ENCODE peak calls at places on chromosomes 13 and 19, in six cellular contexts. I, W, N, S, T and O are unnamed samples.

GRCh38 chr19:4676955-4677731 is 7.0 kb upstream of the MYDGF start:
- DNase-seq in I (peak), W (no peak), N (peak), S (peak), T (peak), O (no peak)

GRCh38 chr19:11769995-11770394 is 3.2 kb downstream of the ZNF441 start:
- DNase-seq in I (no peak), W (no peak), N (no peak), S (no peak), T (no peak), O (no peak)

GRCh38 chr13:23372264-23372905 is 61.1 kb downstream of the SACS start:
- DNase-seq in I (peak), W (no peak), N (no peak), S (no peak), T (no peak), O (no peak)

GRCh38 chr13:113904411-113904810 is 40.5 kb upstream of the GAS6 start:
- DNase-seq in I (peak), W (no peak), N (peak), S (peak), T (no peak), O (no peak)

GRCh38 chr19:49110567-49110966 is 3.6 kb upstream of the LIN7B start:
- DNase-seq in I (peak), W (no peak), N (no peak), S (no peak), T (no peak), O (no peak)

GRCh38 chr19:17348700-17349099 is 11.3 kb downstream of the GTPBP3 start:
- DNase-seq in I (peak), W (no peak), N (peak), S (peak), T (peak), O (no peak)

GRCh38 chr19:39166571-39167391 is 30.0 kb upstream of the NCCRP1 start:
- DNase-seq in I (no peak), W (no peak), N (peak), S (peak), T (peak), O (no peak)

GRCh38 chr19:32097620-32098019 is 247.8 kb upstream of the ZNF507 start:
- DNase-seq in I (no peak), W (no peak), N (no peak), S (no peak), T (no peak), O (no peak)

GRCh38 chr13:110869805-110870706 is 44.8 kb downstream of the ANKRD10 start:
- DNase-seq in I (peak), W (no peak), N (peak), S (peak), T (peak), O (no peak)

GRCh38 chr13:106311004-106311403 is 224.5 kb downstream of the EFNB2 start:
- DNase-seq in I (no peak), W (no peak), N (no peak), S (no peak), T (no peak), O (no peak)

GRCh38 chr13:45367358-45367757 is 26.4 kb upstream of the TPT1 start:
- DNase-seq in I (peak), W (peak), N (peak), S (no peak), T (peak), O (peak)

GRCh38 chr13:36101157-36101556 is 30.0 kb downstream of the DCLK1 start:
- DNase-seq in I (no peak), W (no peak), N (no peak), S (no peak), T (no peak), O (no peak)

GRCh38 chr19:32483574-32483973 is 78.0 kb downstream of the DPY19L3 start:
- DNase-seq in I (no peak), W (no peak), N (no peak), S (no peak), T (no peak), O (no peak)

GRCh38 chr13:34349091-34349722 is 531.3 kb downstream of the RFC3 start:
- DNase-seq in I (peak), W (no peak), N (peak), S (no peak), T (peak), O (no peak)

GRCh38 chr13:25490236-25490635 is 118.5 kb downstream of the ATP8A2 start:
- DNase-seq in I (no peak), W (no peak), N (no peak), S (no peak), T (no peak), O (no peak)

GRCh38 chr19:29817316-29817715 is 5.5 kb downstream of the CCNE1 start:
- DNase-seq in I (no peak), W (no peak), N (no peak), S (no peak), T (no peak), O (no peak)

GRCh38 chr13:97004886-97005285 is 10.6 kb upstream of the OXGR1 start:
- DNase-seq in I (peak), W (no peak), N (no peak), S (no peak), T (no peak), O (no peak)

GRCh38 chr13:60654405-60654804 is 257.4 kb downstream of the TDRD3 start:
- DNase-seq in I (peak), W (no peak), N (peak), S (peak), T (peak), O (no peak)

GRCh38 chr13:114128624-114129522 is 3.5 kb downstream of the RASA3 start:
- DNase-seq in I (peak), W (peak), N (peak), S (no peak), T (no peak), O (peak)

GRCh38 chr19:12913871-12914690 is 5.0 kb downstream of the SYCE2 start:
- DNase-seq in I (no peak), W (peak), N (no peak), S (no peak), T (no peak), O (no peak)

GRCh38 chr13:53064721-53065120 is 36.1 kb downstream of the OLFM4 start:
- DNase-seq in I (no peak), W (no peak), N (no peak), S (no peak), T (peak), O (no peak)

GRCh38 chr13:41370736-41371135 is 59.7 kb downstream of the NAA16 start:
- DNase-seq in I (no peak), W (no peak), N (no peak), S (no peak), T (no peak), O (no peak)

GRCh38 chr13:19618925-19619324 is 14.5 kb upstream of the MPHOSPH8 start:
- DNase-seq in I (peak), W (no peak), N (no peak), S (peak), T (peak), O (peak)

GRCh38 chr13:91346848-91347211 is 657 bp upstream of the MIR17HG start:
- DNase-seq in I (no peak), W (peak), N (no peak), S (peak), T (peak), O (peak)

GRCh38 chr13:57630661-57631606 is 610 bp upstream of the PCDH17 start:
- DNase-seq in I (no peak), W (no peak), N (peak), S (no peak), T (no peak), O (no peak)

GRCh38 chr19:45477713-45478453 is 10.1 kb downstream of the FOSB start:
- DNase-seq in I (no peak), W (no peak), N (no peak), S (no peak), T (no peak), O (no peak)

GRCh38 chr13:108961542-108962125 is 332.2 kb downstream of the MYO16 start:
- DNase-seq in I (peak), W (no peak), N (no peak), S (no peak), T (no peak), O (peak)

GRCh38 chr13:48496796-48497195 is 36.1 kb downstream of the RCBTB2 start:
- DNase-seq in I (no peak), W (no peak), N (no peak), S (no peak), T (no peak), O (no peak)

GRCh38 chr13:111513766-111514611 is 193.5 kb downstream of the TEX29 start:
- DNase-seq in I (no peak), W (no peak), N (no peak), S (no peak), T (no peak), O (no peak)

GRCh38 chr13:109141716-109142115 is 512.3 kb downstream of the MYO16 start:
- DNase-seq in I (no peak), W (no peak), N (no peak), S (no peak), T (no peak), O (peak)

GRCh38 chr13:48783831-48784230 is 130.1 kb downstream of the CYSLTR2 start:
- DNase-seq in I (no peak), W (no peak), N (no peak), S (no peak), T (no peak), O (no peak)

GRCh38 chr13:52916483-52916990 is 68.1 kb upstream of the PCDH8 start:
- DNase-seq in I (no peak), W (no peak), N (no peak), S (no peak), T (no peak), O (no peak)

GRCh38 chr13:73754727-73755292 is 379.4 kb downstream of the KLF12 start:
- DNase-seq in I (peak), W (no peak), N (no peak), S (no peak), T (peak), O (peak)

GRCh38 chr13:38386421-38386820 is 36.8 kb downstream of the UFM1 start:
- DNase-seq in I (no peak), W (no peak), N (no peak), S (no peak), T (no peak), O (no peak)

GRCh38 chr19:30118760-30119159 is 176.7 kb downstream of the URI1 start:
- DNase-seq in I (no peak), W (no peak), N (no peak), S (no peak), T (no peak), O (no peak)

GRCh38 chr19:38862321-38863059 is 12.7 kb upstream of the HNRNPL start:
- DNase-seq in I (peak), W (no peak), N (peak), S (no peak), T (peak), O (no peak)

GRCh38 chr13:113971471-113972231 is 2.2 kb downstream of the C13orf46 start:
- DNase-seq in I (no peak), W (no peak), N (peak), S (peak), T (no peak), O (no peak)

GRCh38 chr13:44141725-44142539 is 231.7 kb upstream of the SERP2 start:
- DNase-seq in I (peak), W (peak), N (peak), S (peak), T (peak), O (peak)
- TF ChIP-seq CTCF in I (peak), W (no peak), N (no peak), S (no peak), T (no peak), O (no peak)

GRCh38 chr13:58994077-58994476 is 1169.7 kb downstream of the DIAPH3 start:
- DNase-seq in I (no peak), W (no peak), N (no peak), S (no peak), T (no peak), O (no peak)

GRCh38 chr13:58999851-59000250 is 1163.9 kb downstream of the DIAPH3 start:
- DNase-seq in I (no peak), W (no peak), N (no peak), S (no peak), T (no peak), O (no peak)

GRCh38 chr13:58991826-58992477 is 1171.8 kb downstream of the DIAPH3 start:
- DNase-seq in I (no peak), W (no peak), N (no peak), S (no peak), T (no peak), O (no peak)

GRCh38 chr13:58992478-58993042 is 1171.2 kb downstream of the DIAPH3 start:
- DNase-seq in I (no peak), W (no peak), N (no peak), S (no peak), T (no peak), O (no peak)

DNA sequence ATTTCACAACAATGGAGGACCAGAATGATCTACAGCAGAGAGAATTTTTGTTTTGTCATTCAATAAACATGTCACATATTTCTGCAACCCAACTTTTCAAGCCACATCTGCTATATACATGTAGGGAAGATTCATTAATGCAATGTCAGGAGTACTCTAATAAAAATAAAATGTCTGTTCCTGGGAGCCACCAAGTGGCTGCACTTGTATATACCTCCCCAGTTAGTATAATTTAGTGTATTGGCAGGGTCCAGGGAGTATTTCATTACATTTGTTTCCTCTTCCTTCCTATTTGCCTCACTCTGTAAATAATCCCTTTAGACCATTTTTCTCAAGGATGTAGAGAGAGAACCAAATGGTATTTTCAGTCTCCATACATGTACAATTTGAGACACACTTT is 1169.0 kb downstream of the DIAPH3 start:
- DNase-seq in I (no peak), W (no peak), N (no peak), S (no peak), T (no peak), O (no peak)
- TF ChIP-seq CTCF in I (no peak), W (no peak), N (no peak), S (no peak), T (no peak), O (peak)

GRCh38 chr19:1249990-1250298 is 1.6 kb downstream of the MIDN start:
- DNase-seq in I (no peak), W (no peak), N (no peak), S (no peak), T (no peak), O (no peak)

GRCh38 chr19:1251233-1251502 is 2.8 kb downstream of the MIDN start:
- DNase-seq in I (peak), W (no peak), N (peak), S (no peak), T (peak), O (no peak)

GRCh38 chr19:1251503-1252220 is 3.3 kb downstream of the MIDN start:
- DNase-seq in I (peak), W (peak), N (no peak), S (no peak), T (peak), O (no peak)

GRCh38 chr19:1249298-1249989 is 1.1 kb downstream of the MIDN start:
- DNase-seq in I (peak), W (peak), N (peak), S (peak), T (peak), O (peak)

DNA sequence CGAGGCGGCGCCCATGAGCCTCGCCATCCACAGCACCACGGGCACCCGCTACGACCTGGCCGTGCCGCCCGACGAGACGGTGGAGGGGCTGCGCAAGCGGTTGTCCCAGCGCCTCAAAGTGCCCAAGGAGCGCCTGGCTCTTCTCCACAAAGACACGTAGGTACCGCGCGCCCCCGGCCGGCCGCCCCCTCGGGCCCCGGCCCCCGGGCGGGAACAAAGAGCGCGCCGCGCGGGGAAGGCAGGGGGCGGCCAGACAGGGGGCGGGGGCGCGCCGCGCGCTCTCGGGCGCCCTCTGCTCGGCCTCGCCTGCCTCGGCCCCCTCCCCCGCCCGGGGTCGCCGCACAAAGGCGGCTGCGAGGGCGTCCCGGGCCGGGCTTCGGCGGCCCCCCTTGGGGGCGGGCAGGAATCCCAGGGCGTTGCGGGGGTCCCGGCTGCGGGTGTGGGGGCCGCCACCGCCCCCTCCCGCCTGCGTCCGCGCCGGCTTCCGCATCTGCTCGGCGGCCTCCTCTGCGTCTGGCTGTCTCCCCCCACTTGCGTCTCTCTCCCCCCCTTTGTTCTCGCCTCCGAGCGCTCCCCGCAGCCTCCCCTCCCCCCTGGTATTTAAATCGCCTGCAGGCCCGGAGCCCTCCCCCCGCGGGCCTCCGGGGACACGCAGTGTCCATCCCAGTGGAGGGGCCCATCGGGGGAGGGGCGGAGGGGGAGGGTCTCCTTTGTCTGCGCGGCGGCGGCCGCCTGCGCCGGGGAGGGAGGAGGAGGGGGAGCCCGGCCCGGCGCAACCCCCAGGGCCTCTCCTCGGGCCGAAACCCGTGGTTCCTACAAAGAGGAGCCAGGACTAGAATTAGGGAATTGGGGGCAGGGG is 2.2 kb downstream of the MIDN start:
- DNase-seq in I (peak), W (peak), N (peak), S (peak), T (peak), O (no peak)
- TF ChIP-seq CTCF in I (no peak), W (no peak), N (no peak), S (no peak), T (no peak), O (no peak)

GRCh38 chr13:46899801-46900200 is 2.9 kb upstream of the HTR2A start:
- DNase-seq in I (no peak), W (no peak), N (no peak), S (no peak), T (no peak), O (no peak)

GRCh38 chr13:46903748-46904147 is 6.9 kb upstream of the HTR2A start:
- DNase-seq in I (peak), W (no peak), N (no peak), S (no peak), T (no peak), O (no peak)

GRCh38 chr13:46905249-46905648 is 8.4 kb upstream of the HTR2A start:
- DNase-seq in I (peak), W (no peak), N (no peak), S (no peak), T (no peak), O (no peak)

GRCh38 chr13:46906440-46906839 is 9.6 kb upstream of the HTR2A start:
- DNase-seq in I (no peak), W (no peak), N (no peak), S (no peak), T (no peak), O (no peak)

DNA sequence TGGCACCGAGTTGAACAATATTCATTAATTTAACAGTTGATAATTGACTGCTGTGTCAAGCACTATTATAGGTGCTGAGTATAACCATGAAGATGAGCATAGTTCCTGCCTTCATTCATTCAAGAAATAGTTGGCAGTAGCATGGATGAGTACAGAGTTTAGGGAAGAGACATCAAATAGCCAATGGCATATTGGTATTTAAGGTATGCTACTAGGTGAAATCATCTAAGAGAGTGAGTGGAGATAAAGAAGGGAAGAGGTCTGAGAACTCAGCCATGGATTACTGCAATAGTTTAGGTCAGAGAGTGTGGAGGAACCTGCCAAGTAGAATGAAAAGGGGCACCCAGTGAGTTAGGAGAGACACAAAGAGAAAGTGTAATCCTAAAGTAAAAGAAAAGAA is 4.9 kb upstream of the HTR2A start:
- DNase-seq in I (no peak), W (no peak), N (no peak), S (no peak), T (no peak), O (no peak)
- TF ChIP-seq CTCF in I (no peak), W (no peak), N (no peak), S (no peak), T (no peak), O (no peak)

DNA sequence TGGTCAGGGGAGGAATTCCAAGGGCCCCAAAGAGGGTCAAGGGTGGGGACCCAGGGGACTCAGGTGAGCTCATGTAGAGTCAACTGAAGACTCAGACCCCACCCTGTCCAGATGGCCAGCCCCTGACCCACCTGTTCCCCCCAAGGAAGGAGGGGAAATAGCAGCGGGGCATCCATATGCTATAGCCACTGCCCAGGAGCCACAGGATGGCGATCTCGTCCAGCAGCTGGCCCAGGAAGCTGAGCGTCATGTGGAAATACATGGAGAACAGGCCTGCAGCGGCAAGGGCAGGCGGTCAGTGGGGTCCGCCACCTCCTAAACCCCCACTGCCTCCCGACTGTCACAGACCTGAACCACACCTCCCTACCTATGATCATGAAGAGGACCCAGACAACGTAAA is 21.4 kb downstream of the ACER1 start:
- DNase-seq in I (no peak), W (no peak), N (no peak), S (peak), T (no peak), O (no peak)
- TF ChIP-seq CTCF in I (no peak), W (no peak), N (no peak), S (no peak), T (no peak), O (no peak)